ENCODE peak calls at places on chromosomes 4 and X, in eight cellular contexts. Y is fibroblast of mammary gland, U is AG04450, D is DND-41, T is GM23338, X is neural crest cell, C is cardiac fibroblast, I is osteocyte. P is an unnamed sample.

GRCh38 chr4:6688879-6689505 is 4.7 kb upstream of the S100P start:
- DNase-seq in X (peak; percentile 39), I (peak; percentile 91), D (peak; percentile 76), U (peak; percentile 76), T (peak; percentile 72), Y (peak; percentile 89), C (peak; percentile 90), P (peak; percentile 83)

GRCh38 chr4:110084154-110084553 is 114.3 kb downstream of the ELOVL6 start:
- DNase-seq in X (no peak), I (no peak), Y (no peak), T (no peak), C (no peak), U (no peak), D (no peak), P (no peak)

GRCh38 chr4:76830612-76831474 is 67.1 kb downstream of the SOWAHB start:
- DNase-seq in Y (peak; percentile 81), C (peak; percentile 88), X (no peak), I (no peak), T (peak; percentile 37), U (peak; percentile 59), D (no peak), P (no peak)

GRCh38 chrX:104288269-104288668 is 33.5 kb upstream of the ESX1 start:
- DNase-seq in C (peak; percentile 1), X (no peak), D (no peak), Y (no peak), T (peak; percentile 65), U (no peak), I (no peak), P (no peak)

GRCh38 chr4:148901075-148901705 is 459.0 kb upstream of the NR3C2 start:
- DNase-seq in T (peak; percentile 38), Y (no peak), C (no peak), I (no peak), U (no peak), X (no peak), D (no peak), P (no peak)

GRCh38 chr4:11628093-11628725 is 199.5 kb upstream of the HS3ST1 start:
- DNase-seq in Y (no peak), X (no peak), D (no peak), T (no peak), U (peak; percentile 32), C (no peak), I (no peak), P (no peak)

GRCh38 chr4:37978509-37978908 is 18.3 kb downstream of the PTTG2 start:
- DNase-seq in D (no peak), C (no peak), Y (no peak), T (no peak), U (no peak), I (no peak), X (no peak), P (no peak)

GRCh38 chr4:63563288-63564014 is 845.8 kb downstream of the TECRL start:
- DNase-seq in C (no peak), D (no peak), X (no peak), T (peak; percentile 27), Y (no peak), I (no peak), U (no peak), P (no peak)

GRCh38 chr4:16914208-16914607 is 15.8 kb upstream of the LDB2 start:
- DNase-seq in U (no peak), T (peak; percentile 69), C (peak; percentile 72), D (no peak), X (no peak), Y (peak; percentile 54), I (no peak), P (no peak)

GRCh38 chr4:98544818-98545399 is 113.5 kb downstream of the TSPAN5 start:
- DNase-seq in T (no peak), I (no peak), U (no peak), X (no peak), Y (no peak), D (no peak), C (no peak), P (no peak)

GRCh38 chr4:16001484-16001858 is 38.5 kb upstream of the FGFBP2 start:
- DNase-seq in X (peak; percentile 44), U (peak; percentile 45), I (no peak), C (peak; percentile 80), T (peak; percentile 88), D (peak; percentile 62), Y (peak; percentile 72), P (peak; percentile 76)

GRCh38 chr4:1471443-1472147 is 65.4 kb upstream of the NKX1-1 start:
- DNase-seq in C (no peak), U (no peak), D (no peak), X (no peak), Y (no peak), I (no peak), T (no peak), P (no peak)

GRCh38 chrX:7108995-7109634 is 38.4 kb upstream of the STS start:
- DNase-seq in Y (no peak), D (peak; percentile 60), T (no peak), X (no peak), C (peak; percentile 23), I (no peak), U (no peak), P (no peak)

GRCh38 chrX:102985182-102985581 is 48.1 kb downstream of the RAB40AL start:
- DNase-seq in C (no peak), Y (no peak), T (no peak), D (peak; percentile 13), U (no peak), I (no peak), X (no peak), P (no peak)

GRCh38 chrX:15515931-15516330 is 15.3 kb downstream of the BMX start:
- DNase-seq in I (no peak), Y (no peak), U (no peak), X (no peak), T (peak; percentile 3), D (no peak), C (peak; percentile 77), P (no peak)
- TF ChIP-seq CTCF in I (no peak), Y (no peak), U (no peak), X (no peak), T (no peak), D (no peak), C (no peak), P (no peak)

DNA sequence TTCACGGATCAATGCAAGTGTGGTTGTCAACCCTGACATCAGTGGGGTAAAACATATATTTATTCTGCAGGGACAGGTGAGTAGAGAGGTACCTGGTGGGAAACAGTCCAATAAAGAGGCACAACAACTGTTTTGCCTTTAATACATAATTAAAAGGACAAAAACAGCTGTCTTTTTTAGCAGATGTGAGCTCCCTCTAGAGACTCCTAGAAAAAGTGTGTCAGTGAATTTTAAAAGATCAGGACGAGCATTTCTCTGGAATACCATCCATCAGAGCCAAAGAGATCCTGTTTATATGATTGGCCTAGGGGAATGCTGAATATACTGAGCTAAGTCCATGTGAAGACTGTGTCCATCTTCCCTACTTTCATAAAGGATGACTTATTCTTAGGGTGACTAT is 58.3 kb downstream of the TMEM144 start:
- DNase-seq in U (no peak), D (no peak), T (peak; percentile 28), I (no peak), C (no peak), Y (no peak), X (no peak), P (no peak)
- TF ChIP-seq CTCF in U (peak; percentile 14), D (no peak), T (peak; percentile 50), I (no peak), C (no peak), Y (no peak), X (no peak), P (no peak)

DNA sequence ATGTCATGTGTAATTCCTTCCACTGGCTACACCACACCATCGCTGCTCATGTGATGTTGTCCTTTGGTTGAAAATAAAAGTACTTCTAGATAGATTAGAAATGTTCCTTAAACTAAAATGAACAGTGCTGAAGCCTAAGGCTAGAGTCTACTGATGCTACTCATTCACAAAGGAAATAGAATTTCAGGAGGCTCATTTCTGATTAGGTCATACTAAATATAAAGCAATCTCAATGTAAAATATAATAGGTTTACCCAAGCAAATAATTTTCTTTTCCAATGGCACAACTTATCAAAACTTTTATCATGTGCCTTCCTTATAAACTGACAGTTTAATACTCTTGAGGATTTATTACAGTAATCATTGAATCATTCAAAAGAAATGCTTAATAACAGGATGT is 130.9 kb upstream of the DKK2 start:
- DNase-seq in C (no peak), Y (no peak), X (no peak), T (no peak), D (no peak), U (no peak), I (no peak), P (no peak)
- TF ChIP-seq CTCF in C (no peak), Y (no peak), X (no peak), T (no peak), D (no peak), U (no peak), I (no peak), P (no peak)

DNA sequence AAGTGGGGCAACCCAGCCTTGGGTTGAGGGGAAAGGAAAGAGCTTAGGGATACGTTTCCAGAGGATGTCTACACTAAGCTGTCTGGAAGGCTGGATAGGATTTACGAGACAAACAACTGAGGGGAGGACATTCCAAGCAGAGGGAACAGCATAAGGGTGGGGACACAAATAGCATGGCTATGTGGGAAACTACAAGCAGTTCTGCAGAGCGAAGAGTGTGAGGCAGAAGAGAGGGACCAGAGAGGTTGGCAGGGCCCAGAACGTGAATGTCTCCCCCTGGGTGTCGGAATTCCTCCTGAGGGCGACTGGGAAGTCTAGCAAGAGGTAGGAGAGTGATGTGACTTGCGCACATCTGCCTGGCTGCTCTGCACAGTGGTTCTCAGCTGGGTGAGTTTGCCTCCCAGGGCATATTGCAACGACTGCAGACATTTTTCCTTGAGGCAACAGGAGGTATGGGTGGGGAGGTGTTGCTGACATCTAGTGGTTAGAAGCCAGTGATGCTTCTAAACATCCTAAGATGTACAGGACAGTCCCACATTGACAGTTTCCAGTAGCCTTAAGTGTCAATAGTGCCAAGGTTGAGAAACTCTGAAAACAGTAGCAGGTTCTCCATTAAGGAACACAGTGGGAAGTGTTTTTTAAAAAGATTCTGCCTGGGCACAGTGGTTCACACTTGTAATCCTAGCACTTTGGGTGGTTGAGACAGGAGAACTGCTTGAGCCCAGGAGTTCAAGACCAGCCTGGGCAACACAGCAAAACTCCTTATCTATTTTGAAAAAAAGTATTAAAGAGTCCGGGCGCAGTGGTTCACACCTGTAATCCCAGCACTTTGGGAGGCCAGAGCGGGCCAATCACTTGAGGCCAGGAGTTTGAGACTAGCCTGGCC is 9.2 kb downstream of the NDUFA1 start:
- DNase-seq in C (peak; percentile 68), I (no peak), T (peak; percentile 52), D (peak; percentile 48), X (peak; percentile 1), Y (peak; percentile 67), U (no peak), P (peak; percentile 62)
- TF ChIP-seq CTCF in C (peak; percentile 74), I (peak; percentile 64), T (peak; percentile 52), D (peak; percentile 77), X (peak; percentile 65), Y (peak; percentile 76), U (peak; percentile 66), P (peak; percentile 55)

GRCh38 chr4:25580633-25581467 is 74.8 kb upstream of the SLC34A2 start:
- DNase-seq in D (no peak), U (no peak), I (no peak), T (peak; percentile 39), Y (no peak), X (no peak), C (no peak), P (no peak)
- TF ChIP-seq CTCF in D (no peak), U (no peak), I (no peak), T (peak; percentile 14), Y (no peak), X (no peak), C (no peak), P (no peak)

GRCh38 chrX:115518113-115518512 is 42.9 kb upstream of the PLS3 start:
- DNase-seq in T (no peak), X (no peak), Y (no peak), C (no peak), I (no peak), D (no peak), U (no peak), P (no peak)
- TF ChIP-seq CTCF in T (no peak), X (no peak), Y (no peak), C (no peak), I (no peak), D (no peak), U (no peak), P (no peak)

P was measured in GM10248.